ENCODE peak calls at places on chromosome 17, in five cellular contexts. One of them, this sample, is unnamed.

GRCh38 chr17:28724500-28725165 is 1.4 kb downstream of the TLCD1 start:
- DNase-seq in GM03348: no peak
- DNase-seq in stimulated activated CD8-positive, alpha-beta memory T cell treated with anti-CD3 and anti-CD28 coated beads, Interleukin-4, amount 100 ng/mL, for 24 hours: no peak
- DNase-seq in frontal cortex: no peak
- DNase-seq in B cell: peak
- DNase-seq in this sample: no peak

GRCh38 chr17:7260601-7261376 is 1.5 kb downstream of the CLDN7 start:
- DNase-seq in GM03348: peak
- DNase-seq in stimulated activated CD8-positive, alpha-beta memory T cell treated with anti-CD3 and anti-CD28 coated beads, Interleukin-4, amount 100 ng/mL, for 24 hours: no peak
- DNase-seq in frontal cortex: no peak
- DNase-seq in B cell: peak
- DNase-seq in this sample: no peak

GRCh38 chr17:40313660-40314556 is 4.9 kb downstream of the RARA start:
- DNase-seq in GM03348: no peak
- DNase-seq in stimulated activated CD8-positive, alpha-beta memory T cell treated with anti-CD3 and anti-CD28 coated beads, Interleukin-4, amount 100 ng/mL, for 24 hours: no peak
- DNase-seq in frontal cortex: no peak
- DNase-seq in B cell: no peak
- DNase-seq in this sample: no peak

GRCh38 chr17:49882434-49882833 is 34.6 kb upstream of the TAC4 start:
- DNase-seq in GM03348: no peak
- DNase-seq in stimulated activated CD8-positive, alpha-beta memory T cell treated with anti-CD3 and anti-CD28 coated beads, Interleukin-4, amount 100 ng/mL, for 24 hours: no peak
- DNase-seq in frontal cortex: no peak
- DNase-seq in B cell: no peak
- DNase-seq in this sample: no peak

GRCh38 chr17:58520843-58521430 is 6.5 kb upstream of the MTMR4 start:
- DNase-seq in GM03348: no peak
- DNase-seq in stimulated activated CD8-positive, alpha-beta memory T cell treated with anti-CD3 and anti-CD28 coated beads, Interleukin-4, amount 100 ng/mL, for 24 hours: no peak
- DNase-seq in frontal cortex: no peak
- DNase-seq in B cell: peak
- DNase-seq in this sample: no peak

GRCh38 chr17:27572665-27573064 is 58.3 kb upstream of the LGALS9 start:
- DNase-seq in GM03348: no peak
- DNase-seq in stimulated activated CD8-positive, alpha-beta memory T cell treated with anti-CD3 and anti-CD28 coated beads, Interleukin-4, amount 100 ng/mL, for 24 hours: peak
- DNase-seq in frontal cortex: no peak
- DNase-seq in B cell: no peak
- DNase-seq in this sample: no peak

GRCh38 chr17:13127921-13128582 is 110.2 kb upstream of the ELAC2 start:
- DNase-seq in GM03348: no peak
- DNase-seq in stimulated activated CD8-positive, alpha-beta memory T cell treated with anti-CD3 and anti-CD28 coated beads, Interleukin-4, amount 100 ng/mL, for 24 hours: no peak
- DNase-seq in frontal cortex: no peak
- DNase-seq in B cell: no peak
- DNase-seq in this sample: no peak

GRCh38 chr17:66378296-66378695 is 75.9 kb downstream of the PRKCA start:
- DNase-seq in GM03348: no peak
- DNase-seq in stimulated activated CD8-positive, alpha-beta memory T cell treated with anti-CD3 and anti-CD28 coated beads, Interleukin-4, amount 100 ng/mL, for 24 hours: no peak
- DNase-seq in frontal cortex: no peak
- DNase-seq in B cell: no peak
- DNase-seq in this sample: no peak

GRCh38 chr17:39672522-39673334 is 4.5 kb downstream of the PNMT start:
- DNase-seq in GM03348: no peak
- DNase-seq in stimulated activated CD8-positive, alpha-beta memory T cell treated with anti-CD3 and anti-CD28 coated beads, Interleukin-4, amount 100 ng/mL, for 24 hours: no peak
- DNase-seq in frontal cortex: no peak
- DNase-seq in B cell: no peak
- DNase-seq in this sample: no peak

GRCh38 chr17:6052926-6053325 is 17.3 kb upstream of the WSCD1 start:
- DNase-seq in GM03348: no peak
- DNase-seq in stimulated activated CD8-positive, alpha-beta memory T cell treated with anti-CD3 and anti-CD28 coated beads, Interleukin-4, amount 100 ng/mL, for 24 hours: no peak
- DNase-seq in frontal cortex: no peak
- DNase-seq in B cell: no peak
- DNase-seq in this sample: no peak

GRCh38 chr17:35345926-35346771 is 27.3 kb downstream of the SLFN11 start:
- DNase-seq in GM03348: peak
- DNase-seq in stimulated activated CD8-positive, alpha-beta memory T cell treated with anti-CD3 and anti-CD28 coated beads, Interleukin-4, amount 100 ng/mL, for 24 hours: no peak
- DNase-seq in frontal cortex: peak
- DNase-seq in B cell: peak
- DNase-seq in this sample: peak

GRCh38 chr17:75517277-75517865 is 1.0 kb downstream of the TSEN54 start:
- DNase-seq in GM03348: no peak
- DNase-seq in stimulated activated CD8-positive, alpha-beta memory T cell treated with anti-CD3 and anti-CD28 coated beads, Interleukin-4, amount 100 ng/mL, for 24 hours: no peak
- DNase-seq in frontal cortex: no peak
- DNase-seq in B cell: peak
- DNase-seq in this sample: no peak

GRCh38 chr17:61478026-61478789 is 26.0 kb downstream of the TBX4 start:
- DNase-seq in GM03348: no peak
- DNase-seq in stimulated activated CD8-positive, alpha-beta memory T cell treated with anti-CD3 and anti-CD28 coated beads, Interleukin-4, amount 100 ng/mL, for 24 hours: no peak
- DNase-seq in frontal cortex: no peak
- DNase-seq in B cell: no peak
- DNase-seq in this sample: no peak

GRCh38 chr17:7043195-7043543 is 723 bp downstream of the SLC16A11 start:
- DNase-seq in GM03348: no peak
- DNase-seq in stimulated activated CD8-positive, alpha-beta memory T cell treated with anti-CD3 and anti-CD28 coated beads, Interleukin-4, amount 100 ng/mL, for 24 hours: no peak
- DNase-seq in frontal cortex: peak
- DNase-seq in B cell: no peak
- DNase-seq in this sample: no peak

GRCh38 chr17:56203430-56203829 is 50.2 kb downstream of the ANKFN1 start:
- DNase-seq in GM03348: no peak
- DNase-seq in stimulated activated CD8-positive, alpha-beta memory T cell treated with anti-CD3 and anti-CD28 coated beads, Interleukin-4, amount 100 ng/mL, for 24 hours: no peak
- DNase-seq in frontal cortex: no peak
- DNase-seq in B cell: no peak
- DNase-seq in this sample: no peak

GRCh38 chr17:67262420-67262819 is 17.4 kb upstream of the HELZ start:
- DNase-seq in GM03348: no peak
- DNase-seq in stimulated activated CD8-positive, alpha-beta memory T cell treated with anti-CD3 and anti-CD28 coated beads, Interleukin-4, amount 100 ng/mL, for 24 hours: no peak
- DNase-seq in frontal cortex: no peak
- DNase-seq in B cell: no peak
- DNase-seq in this sample: no peak

GRCh38 chr17:29138184-29138955 is 41.8 kb downstream of the MYO18A start:
- DNase-seq in GM03348: no peak
- DNase-seq in stimulated activated CD8-positive, alpha-beta memory T cell treated with anti-CD3 and anti-CD28 coated beads, Interleukin-4, amount 100 ng/mL, for 24 hours: no peak
- DNase-seq in frontal cortex: no peak
- DNase-seq in B cell: peak
- DNase-seq in this sample: peak

This sample was measured in GM10248.